ENCODE peak calls at places on chromosomes 6 and 20, in four cellular contexts. One of them, this sample, is unnamed.

GRCh38 chr20:41149679-41150131 is 12.4 kb downstream of the PLCG1 start:
- DNase-seq in retinal pigment epithelial cell: no peak
- DNase-seq in astrocyte of the spinal cord: peak; percentile 28
- DNase-seq in upper lobe of right lung: no peak
- DNase-seq in this sample: peak; percentile 47

GRCh38 chr6:109445382-109445781 is 4.9 kb downstream of the SMPD2 start:
- DNase-seq in astrocyte of the spinal cord: no peak
- DNase-seq in retinal pigment epithelial cell: no peak
- DNase-seq in upper lobe of right lung: no peak
- DNase-seq in this sample: no peak

GRCh38 chr20:3606021-3606420 is 57.2 kb downstream of the GFRA4 start:
- DNase-seq in astrocyte of the spinal cord: no peak
- DNase-seq in retinal pigment epithelial cell: no peak
- DNase-seq in upper lobe of right lung: no peak
- DNase-seq in this sample: peak; percentile 48

GRCh38 chr20:45372646-45373352 is 5.3 kb downstream of the TP53TG5 start:
- DNase-seq in upper lobe of right lung: peak; percentile 75
- DNase-seq in astrocyte of the spinal cord: no peak
- DNase-seq in retinal pigment epithelial cell: no peak
- DNase-seq in this sample: peak; percentile 16

GRCh38 chr20:49210750-49211110 is 8.5 kb upstream of the DDX27 start:
- DNase-seq in astrocyte of the spinal cord: no peak
- DNase-seq in retinal pigment epithelial cell: no peak
- DNase-seq in upper lobe of right lung: no peak
- DNase-seq in this sample: peak; percentile 42

GRCh38 chr20:9626357-9626756 is 112.0 kb downstream of the LAMP5 start:
- DNase-seq in retinal pigment epithelial cell: no peak
- DNase-seq in astrocyte of the spinal cord: no peak
- DNase-seq in upper lobe of right lung: no peak
- DNase-seq in this sample: no peak

GRCh38 chr6:38773338-38773737 is 58.2 kb downstream of the DNAH8 start:
- DNase-seq in upper lobe of right lung: no peak
- DNase-seq in retinal pigment epithelial cell: no peak
- DNase-seq in astrocyte of the spinal cord: no peak
- DNase-seq in this sample: no peak

GRCh38 chr6:33392168-33392947 is 735 bp downstream of the KIFC1 start:
- DNase-seq in upper lobe of right lung: no peak
- DNase-seq in astrocyte of the spinal cord: peak; percentile 25
- DNase-seq in retinal pigment epithelial cell: no peak
- DNase-seq in this sample: no peak

GRCh38 chr6:139145661-139146060 is 10.8 kb downstream of the HECA start:
- DNase-seq in retinal pigment epithelial cell: no peak
- DNase-seq in upper lobe of right lung: no peak
- DNase-seq in astrocyte of the spinal cord: no peak
- DNase-seq in this sample: no peak

GRCh38 chr20:59163641-59164530 is at the start of gene ZNF831:
- DNase-seq in retinal pigment epithelial cell: no peak
- DNase-seq in upper lobe of right lung: no peak
- DNase-seq in astrocyte of the spinal cord: no peak
- DNase-seq in this sample: no peak

GRCh38 chr6:33966536-33966935 is 162.7 kb upstream of the MLN start:
- DNase-seq in retinal pigment epithelial cell: no peak
- DNase-seq in upper lobe of right lung: peak; percentile 7
- DNase-seq in astrocyte of the spinal cord: no peak
- DNase-seq in this sample: no peak

GRCh38 chr20:11216451-11217314 is 542.9 kb upstream of the JAG1 start:
- DNase-seq in upper lobe of right lung: no peak
- DNase-seq in retinal pigment epithelial cell: no peak
- DNase-seq in astrocyte of the spinal cord: peak; percentile 49
- DNase-seq in this sample: peak; percentile 86

GRCh38 chr20:44736170-44737021 is 9.3 kb upstream of the KCNK15 start:
- DNase-seq in upper lobe of right lung: no peak
- DNase-seq in astrocyte of the spinal cord: peak; percentile 78
- DNase-seq in retinal pigment epithelial cell: no peak
- DNase-seq in this sample: peak; percentile 87

GRCh38 chr20:4782373-4782772 is 60.7 kb downstream of the PRND start:
- DNase-seq in retinal pigment epithelial cell: no peak
- DNase-seq in upper lobe of right lung: no peak
- DNase-seq in astrocyte of the spinal cord: no peak
- DNase-seq in this sample: no peak

GRCh38 chr6:72748759-72749158 is 126.9 kb downstream of the KCNQ5 start:
- DNase-seq in upper lobe of right lung: no peak
- DNase-seq in retinal pigment epithelial cell: no peak
- DNase-seq in astrocyte of the spinal cord: peak; percentile 94
- DNase-seq in this sample: peak; percentile 95

GRCh38 chr20:38805502-38805957 is at the start of gene PPP1R16B:
- DNase-seq in astrocyte of the spinal cord: no peak
- DNase-seq in retinal pigment epithelial cell: no peak
- DNase-seq in upper lobe of right lung: peak; percentile 75
- DNase-seq in this sample: no peak

GRCh38 chr6:53792016-53792415 is 2.8 kb upstream of the LRRC1 start:
- DNase-seq in astrocyte of the spinal cord: no peak
- DNase-seq in retinal pigment epithelial cell: no peak
- DNase-seq in upper lobe of right lung: no peak
- DNase-seq in this sample: no peak
- H3K4me3 ChIP-seq in astrocyte of the spinal cord: no peak overlapping the region
- H3K4me3 ChIP-seq in retinal pigment epithelial cell: no peak overlapping the region
- H3K4me3 ChIP-seq in upper lobe of right lung: no peak overlapping the region
- H3K4me3 ChIP-seq in this sample: no peak overlapping the region

GRCh38 chr6:111799576-111800467 is 73.4 kb downstream of the FYN start:
- DNase-seq in astrocyte of the spinal cord: no peak
- DNase-seq in upper lobe of right lung: no peak
- DNase-seq in retinal pigment epithelial cell: no peak
- DNase-seq in this sample: no peak
- TF ChIP-seq CTCF in astrocyte of the spinal cord: no peak
- TF ChIP-seq CTCF in upper lobe of right lung: no peak
- TF ChIP-seq CTCF in retinal pigment epithelial cell: peak; percentile 27
- TF ChIP-seq CTCF in this sample: no peak

DNA sequence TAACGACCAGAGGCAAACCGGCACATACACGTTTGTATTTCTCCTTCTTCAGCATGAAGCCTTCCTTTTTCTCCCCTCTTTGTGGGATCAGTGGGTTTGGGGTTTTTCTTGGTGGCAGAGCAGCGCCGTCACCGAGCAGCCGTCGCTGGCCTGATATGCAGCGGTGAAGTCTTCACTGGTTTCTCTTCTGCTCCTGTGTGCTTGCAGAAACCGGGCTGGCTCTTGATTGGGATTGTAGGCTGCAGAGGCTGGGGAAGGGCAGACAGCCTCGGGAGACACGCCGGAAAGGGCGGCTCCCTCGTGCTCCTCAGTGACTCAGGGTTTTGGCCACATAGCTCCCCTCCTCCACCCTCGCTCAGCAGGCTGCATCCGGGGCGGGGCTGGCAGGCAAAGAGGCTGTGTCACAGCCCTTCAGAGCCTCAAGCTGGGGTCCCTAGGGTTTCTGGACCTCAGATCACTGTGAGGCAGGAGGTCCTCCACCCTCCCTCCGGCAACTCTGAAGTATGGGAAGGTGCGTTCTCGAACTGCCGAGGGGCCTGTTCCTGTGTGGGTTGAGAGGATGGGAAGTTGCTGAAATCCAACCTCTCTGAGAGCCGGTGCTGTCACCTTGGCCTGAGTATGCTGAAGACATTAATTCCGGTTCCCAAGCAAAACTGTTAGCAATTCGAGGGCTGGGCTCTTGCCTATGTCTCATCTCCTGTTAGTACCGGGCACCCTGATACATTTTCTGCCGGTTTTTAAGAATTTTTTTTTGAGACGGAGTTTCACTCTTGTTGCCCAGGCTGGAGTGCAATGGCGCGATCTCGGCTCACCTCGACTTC is 24.2 kb downstream of the NQO2 start:
- DNase-seq in upper lobe of right lung: peak; percentile 94
- DNase-seq in astrocyte of the spinal cord: peak; percentile 79
- DNase-seq in retinal pigment epithelial cell: peak; percentile 46
- DNase-seq in this sample: peak; percentile 93
- H3K4me3 ChIP-seq in upper lobe of right lung: peak overlapping the region; percentile 59
- H3K4me3 ChIP-seq in astrocyte of the spinal cord: no peak overlapping the region
- H3K4me3 ChIP-seq in retinal pigment epithelial cell: peak overlapping the region; percentile 61
- H3K4me3 ChIP-seq in this sample: peak overlapping the region; percentile 79

GRCh38 chr20:46670585-46671584 is 18.4 kb downstream of the TP53RK start:
- DNase-seq in upper lobe of right lung: no peak
- DNase-seq in retinal pigment epithelial cell: no peak
- DNase-seq in astrocyte of the spinal cord: no peak
- DNase-seq in this sample: no peak
- TF ChIP-seq CTCF in upper lobe of right lung: no peak
- TF ChIP-seq CTCF in retinal pigment epithelial cell: no peak
- TF ChIP-seq CTCF in astrocyte of the spinal cord: no peak
- TF ChIP-seq CTCF in this sample: no peak

DNA sequence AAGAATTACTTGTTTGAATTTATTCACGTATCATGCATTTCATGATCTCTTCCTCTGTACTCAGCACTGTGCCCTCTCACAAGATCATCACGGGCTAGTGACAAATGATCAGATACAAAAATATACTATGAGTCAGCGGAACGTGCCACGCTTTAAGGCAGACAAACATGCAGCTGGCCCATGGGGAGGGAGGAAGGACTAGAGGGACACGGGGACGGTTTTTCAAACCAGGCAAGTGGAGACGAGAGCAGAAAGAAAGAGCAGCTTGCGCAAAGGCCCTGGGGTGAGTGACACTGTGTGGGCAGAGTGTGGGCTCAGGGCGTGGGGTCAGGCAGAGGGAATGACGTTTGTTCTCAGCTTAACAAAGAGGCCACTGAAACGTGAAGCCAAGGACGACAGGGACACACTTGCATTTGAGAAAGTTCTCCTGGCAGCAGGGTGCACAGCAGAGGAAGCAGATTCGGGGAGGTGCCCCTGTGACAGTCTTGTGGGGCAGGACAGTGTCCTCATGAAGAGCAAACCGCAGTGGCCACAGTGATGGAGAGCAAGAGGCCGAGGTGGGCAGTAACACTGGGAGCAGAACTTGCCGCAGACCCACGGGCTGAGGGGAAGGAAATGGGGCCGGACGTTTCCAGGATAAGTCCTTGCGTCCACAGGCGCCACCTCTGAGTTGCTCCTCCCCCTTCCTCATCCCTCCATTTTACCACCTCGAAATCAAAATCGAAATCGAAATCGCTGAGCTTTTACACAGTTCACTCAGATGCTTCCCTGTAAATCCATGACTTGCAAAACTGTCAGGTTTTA is 6.9 kb upstream of the RPS6KA2 start:
- DNase-seq in upper lobe of right lung: peak; percentile 77
- DNase-seq in astrocyte of the spinal cord: no peak
- DNase-seq in retinal pigment epithelial cell: no peak
- DNase-seq in this sample: no peak
- H3K4me3 ChIP-seq in upper lobe of right lung: no peak overlapping the region
- H3K4me3 ChIP-seq in astrocyte of the spinal cord: no peak overlapping the region
- H3K4me3 ChIP-seq in retinal pigment epithelial cell: no peak overlapping the region
- H3K4me3 ChIP-seq in this sample: no peak overlapping the region

This sample was measured in AG10803.